ENCODE peak calls at places on chromosomes 3 and 15, in ten cellular contexts. Y is cardiac fibroblast; Q is SJSA1; C is PC-9; L is ovary; J is astrocyte; K is CD4-positive, CD25-positive, alpha-beta regulatory T cell; D is A549; P is lower leg skin; Z is astrocyte of the spinal cord. X is an unnamed sample.

GRCh38 chr15:36579792-36580431 is 486 bp downstream of the CDIN1 start:
- DNase-seq in D (no peak), C (no peak), L (no peak), Q (no peak), J (no peak), K (no peak), Y (no peak), Z (no peak), P (peak; percentile 28), X (peak; percentile 34)

GRCh38 chr3:123071146-123071545 is 4.3 kb downstream of the PDIA5 start:
- DNase-seq in Y (peak; percentile 44), C (no peak), K (no peak), D (peak; percentile 44), Z (no peak), Q (peak; percentile 62), P (no peak), J (peak; percentile 36), L (no peak), X (no peak)

GRCh38 chr3:187040637-187041361 is 98.5 kb downstream of the RPL39L start:
- DNase-seq in D (no peak), J (peak; percentile 56), Q (no peak), Y (peak; percentile 64), Z (peak; percentile 21), L (no peak), P (no peak), C (no peak), K (no peak), X (peak; percentile 73)

GRCh38 chr3:136194409-136195257 is 1.5 kb downstream of the MSL2 start:
- DNase-seq in L (peak; percentile 46), Q (peak; percentile 44), Z (peak; percentile 25), D (no peak), C (no peak), K (peak; percentile 81), Y (peak; percentile 20), P (peak; percentile 25), J (no peak), X (peak; percentile 29)

GRCh38 chr3:33186524-33187367 is 31.9 kb downstream of the SUSD5 start:
- DNase-seq in Q (no peak), P (no peak), C (no peak), Y (no peak), Z (peak; percentile 64), J (peak; percentile 25), K (no peak), L (no peak), D (peak; percentile 20), X (peak; percentile 45)

GRCh38 chr3:139588450-139588849 is 48.9 kb upstream of the RBP1 start:
- DNase-seq in L (no peak), Z (no peak), C (no peak), Q (no peak), Y (no peak), J (no peak), P (no peak), D (no peak), K (no peak), X (peak; percentile 72)

GRCh38 chr3:178967184-178967532 is 104.5 kb downstream of the ZMAT3 start:
- DNase-seq in K (no peak), Z (no peak), P (no peak), J (no peak), L (no peak), Q (peak; percentile 2), D (no peak), C (no peak), Y (no peak), X (no peak)

GRCh38 chr15:59885832-59886231 is 118.3 kb upstream of the FOXB1 start:
- DNase-seq in Q (no peak), Z (no peak), J (peak; percentile 36), D (no peak), P (no peak), L (no peak), K (no peak), Y (peak; percentile 8), C (no peak), X (peak; percentile 96)

GRCh38 chr15:57769266-57769665 is 62.8 kb downstream of the POLR2M start:
- DNase-seq in L (no peak), K (no peak), Y (peak; percentile 91), Z (peak; percentile 43), C (no peak), P (peak; percentile 24), Q (no peak), J (no peak), D (no peak), X (no peak)

GRCh38 chr3:39407259-39407629 is 724 bp downstream of the RPSA start:
- DNase-seq in P (no peak), C (no peak), J (no peak), D (no peak), L (no peak), Z (no peak), K (no peak), Q (peak; percentile 7), Y (no peak), X (no peak)

GRCh38 chr3:39405687-39406367 is 693 bp upstream of the RPSA start:
- DNase-seq in Y (no peak), K (no peak), J (no peak), Q (no peak), D (no peak), P (no peak), C (no peak), L (no peak), Z (no peak), X (no peak)

GRCh38 chr3:39407773-39408492 is 1.4 kb downstream of the RPSA start:
- DNase-seq in C (no peak), J (no peak), K (no peak), Z (no peak), Q (no peak), Y (peak; percentile 52), D (no peak), P (no peak), L (no peak), X (no peak)

GRCh38 chr3:39406368-39407258 is at the start of gene RPSA:
- DNase-seq in D (peak; percentile 94), L (peak; percentile 93), C (peak; percentile 96), J (peak; percentile 93), Z (peak; percentile 97), Y (peak; percentile 98), P (peak; percentile 97), Q (peak; percentile 93), K (peak; percentile 97), X (peak; percentile 99)

GRCh38 chr3:39404943-39405686 is 1.4 kb upstream of the RPSA start:
- DNase-seq in J (no peak), L (no peak), Z (no peak), Y (no peak), K (no peak), Q (no peak), C (no peak), D (no peak), P (no peak), X (no peak)
- H3K4me3 ChIP-seq in J (no peak overlapping the region), L (no peak overlapping the region), Z (no peak overlapping the region), Y (no peak overlapping the region), K (no peak overlapping the region), Q (no peak overlapping the region), C (peak overlapping the region; percentile 98), D (no peak overlapping the region), P (no peak overlapping the region), X (no peak overlapping the region)

DNA sequence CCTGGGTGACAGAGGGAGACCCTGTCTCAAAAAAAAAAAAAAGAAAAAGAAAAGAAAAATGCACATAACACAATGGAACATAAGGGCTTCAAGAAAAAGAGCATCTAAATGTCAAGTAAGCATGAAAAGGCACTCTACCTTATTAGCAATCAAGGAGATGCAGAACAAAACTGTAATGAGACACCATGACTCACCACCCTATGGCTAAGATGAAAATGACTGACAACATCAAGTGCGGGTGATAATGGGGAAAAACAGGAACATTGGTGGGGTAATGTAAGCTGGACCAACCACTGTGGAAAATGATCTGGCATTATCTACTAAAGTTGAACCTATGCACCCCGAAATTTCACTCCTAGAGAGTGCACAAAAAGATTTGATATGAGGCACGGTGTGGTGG is 19.6 kb upstream of the NSMCE3 start:
- DNase-seq in P (no peak), Z (no peak), D (no peak), C (no peak), Y (no peak), K (no peak), L (no peak), J (no peak), Q (no peak), X (peak; percentile 28)
- H3K4me3 ChIP-seq in P (no peak overlapping the region), Z (no peak overlapping the region), D (no peak overlapping the region), C (no peak overlapping the region), Y (no peak overlapping the region), K (no peak overlapping the region), L (no peak overlapping the region), J (no peak overlapping the region), Q (no peak overlapping the region), X (no peak overlapping the region)

GRCh38 chr3:149417174-149417573 is 39.7 kb upstream of the TM4SF1 start:
- DNase-seq in L (no peak), Q (no peak), Y (no peak), J (no peak), K (peak; percentile 4), P (no peak), C (no peak), D (no peak), Z (no peak), X (no peak)
- H3K4me3 ChIP-seq in L (no peak overlapping the region), Q (no peak overlapping the region), Y (no peak overlapping the region), J (no peak overlapping the region), K (no peak overlapping the region), P (no peak overlapping the region), C (no peak overlapping the region), D (no peak overlapping the region), Z (no peak overlapping the region), X (no peak overlapping the region)

GRCh38 chr3:2099028-2099671 is 484 bp downstream of the CNTN4 start:
- DNase-seq in Z (no peak), Y (no peak), C (no peak), Q (no peak), D (no peak), K (no peak), L (no peak), J (no peak), P (no peak), X (no peak)

GRCh38 chr3:2096196-2096595 is 2.5 kb upstream of the CNTN4 start:
- DNase-seq in Z (no peak), Y (no peak), P (no peak), L (no peak), Q (no peak), J (no peak), C (no peak), K (no peak), D (no peak), X (no peak)

GRCh38 chr3:2098398-2099027 is at the start of gene CNTN4:
- DNase-seq in Z (no peak), L (peak; percentile 43), J (no peak), C (no peak), K (no peak), Q (no peak), D (peak; percentile 38), P (no peak), Y (peak; percentile 3), X (peak; percentile 7)

GRCh38 chr3:2099779-2100191 is 1.1 kb downstream of the CNTN4 start:
- DNase-seq in Y (no peak), Q (no peak), C (no peak), P (no peak), K (no peak), D (no peak), J (no peak), Z (no peak), L (no peak), X (no peak)

DNA sequence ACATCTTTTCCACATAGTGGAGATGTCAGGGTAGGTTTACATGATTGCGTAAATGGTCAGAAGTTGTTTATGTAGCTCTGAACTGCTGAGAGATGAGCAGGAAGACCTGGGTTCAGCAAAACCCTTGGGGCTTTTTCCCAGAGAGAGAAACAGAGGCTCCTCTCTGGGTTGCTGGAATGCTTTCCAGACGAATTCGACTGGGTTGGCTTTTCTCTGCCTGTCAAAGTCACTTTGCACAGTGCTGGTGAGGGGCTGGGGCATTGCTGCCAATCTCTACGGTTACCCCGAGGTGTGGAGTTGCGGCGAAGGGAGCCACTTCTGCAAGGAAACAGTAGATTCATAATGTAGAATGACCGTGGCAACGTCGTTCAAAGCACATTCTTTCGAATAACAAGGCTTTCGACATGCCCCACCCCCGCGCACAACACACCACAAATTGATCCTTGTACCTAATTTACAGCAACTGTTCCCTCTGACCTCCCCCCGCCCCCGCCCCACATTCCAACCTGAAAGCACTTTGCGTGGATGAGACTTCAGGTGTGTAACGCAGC is 950 bp upstream of the CNTN4 start:
- DNase-seq in Y (no peak), C (no peak), K (no peak), P (no peak), L (no peak), Z (no peak), D (no peak), Q (no peak), J (no peak), X (no peak)
- H3K4me3 ChIP-seq in Y (no peak overlapping the region), C (no peak overlapping the region), K (no peak overlapping the region), P (no peak overlapping the region), L (peak overlapping the region; percentile 62), Z (no peak overlapping the region), D (no peak overlapping the region), Q (no peak overlapping the region), J (no peak overlapping the region), X (no peak overlapping the region)

X was measured in epithelial cell of esophagus.